ENCODE peak calls at places on chromosomes 2 and 18, in seven cellular contexts. Q is CD4-positive, CD25-positive, alpha-beta regulatory T cell; D is osteoblast; U is brain microvascular endothelial cell; Y is cardiac fibroblast; J is SJSA1; K is small intestine. N is an unnamed sample.
A peak's percentile ranks its signal among the peaks of the same experiment; 100 is the strongest.

GRCh38 chr2:220499281-220499680 is 871.9 kb downstream of the SLC4A3 start:
- DNase-seq in J (peak; percentile 17), D (no peak), Y (peak; percentile 42), K (no peak), Q (no peak), U (peak; percentile 80), N (peak; percentile 79)

GRCh38 chr2:108612514-108613183 is 78.4 kb downstream of the LIMS1 start:
- DNase-seq in Y (no peak), Q (peak; percentile 21), J (no peak), D (no peak), K (peak; percentile 42), U (no peak), N (no peak)

GRCh38 chr2:213104089-213104902 is 47.1 kb downstream of the IKZF2 start:
- DNase-seq in K (no peak), U (peak; percentile 24), Y (peak; percentile 74), J (no peak), D (no peak), Q (no peak), N (no peak)

GRCh38 chr2:107669335-107669734 is 157.4 kb upstream of the RGPD4 start:
- DNase-seq in K (no peak), D (peak; percentile 2), Y (peak; percentile 3), J (no peak), Q (no peak), U (peak; percentile 4), N (peak; percentile 6)

GRCh38 chr18:58223717-58224424 is 179.8 kb downstream of the NEDD4L start:
- DNase-seq in Q (no peak), J (peak; percentile 97), K (peak; percentile 91), D (peak; percentile 83), U (peak; percentile 87), Y (peak; percentile 88), N (peak; percentile 96)

GRCh38 chr2:152759290-152760072 is 41.1 kb downstream of the ARL6IP6 start:
- DNase-seq in K (no peak), J (no peak), Q (no peak), U (no peak), Y (no peak), D (no peak), N (no peak)

GRCh38 chr2:170966648-170967396 is 37.8 kb downstream of the GORASP2 start:
- DNase-seq in K (no peak), U (no peak), Y (no peak), D (no peak), Q (no peak), J (no peak), N (no peak)

GRCh38 chr2:215950009-215950408 is 63.3 kb downstream of the MREG start:
- DNase-seq in Q (no peak), Y (peak; percentile 62), J (peak; percentile 11), D (peak; percentile 58), U (peak; percentile 38), K (peak; percentile 56), N (peak; percentile 70)

GRCh38 chr18:50853863-50854271 is 25.1 kb upstream of the ME2 start:
- DNase-seq in Y (peak; percentile 76), D (peak; percentile 78), Q (no peak), U (peak; percentile 79), K (peak; percentile 98), J (no peak), N (peak; percentile 20)

GRCh38 chr2:72920317-72921087 is 3.2 kb downstream of the EMX1 start:
- DNase-seq in D (peak; percentile 94), K (no peak), J (no peak), U (no peak), Y (peak; percentile 35), Q (no peak), N (no peak)

GRCh38 chr18:58046087-58046793 is 2.2 kb downstream of the NEDD4L start:
- DNase-seq in Y (no peak), K (peak; percentile 37), J (peak; percentile 46), Q (no peak), U (no peak), D (peak; percentile 6), N (no peak)

GRCh38 chr2:47339745-47340541 is 63.0 kb upstream of the MSH2 start:
- DNase-seq in Y (no peak), J (no peak), Q (no peak), D (peak; percentile 73), U (peak; percentile 68), K (peak; percentile 78), N (no peak)

GRCh38 chr2:189233527-189233926 is 54.0 kb upstream of the COL5A2 start:
- DNase-seq in Y (peak; percentile 32), J (no peak), Q (no peak), D (no peak), U (no peak), K (no peak), N (peak; percentile 85)

GRCh38 chr2:179141206-179141605 is 91.3 kb upstream of the CCDC141 start:
- DNase-seq in Y (no peak), Q (no peak), U (no peak), K (no peak), D (no peak), J (no peak), N (no peak)

GRCh38 chr2:119311371-119311770 is 55.3 kb downstream of the C2orf76 start:
- DNase-seq in D (no peak), Y (peak; percentile 24), Q (no peak), J (no peak), K (no peak), U (no peak), N (no peak)

DNA sequence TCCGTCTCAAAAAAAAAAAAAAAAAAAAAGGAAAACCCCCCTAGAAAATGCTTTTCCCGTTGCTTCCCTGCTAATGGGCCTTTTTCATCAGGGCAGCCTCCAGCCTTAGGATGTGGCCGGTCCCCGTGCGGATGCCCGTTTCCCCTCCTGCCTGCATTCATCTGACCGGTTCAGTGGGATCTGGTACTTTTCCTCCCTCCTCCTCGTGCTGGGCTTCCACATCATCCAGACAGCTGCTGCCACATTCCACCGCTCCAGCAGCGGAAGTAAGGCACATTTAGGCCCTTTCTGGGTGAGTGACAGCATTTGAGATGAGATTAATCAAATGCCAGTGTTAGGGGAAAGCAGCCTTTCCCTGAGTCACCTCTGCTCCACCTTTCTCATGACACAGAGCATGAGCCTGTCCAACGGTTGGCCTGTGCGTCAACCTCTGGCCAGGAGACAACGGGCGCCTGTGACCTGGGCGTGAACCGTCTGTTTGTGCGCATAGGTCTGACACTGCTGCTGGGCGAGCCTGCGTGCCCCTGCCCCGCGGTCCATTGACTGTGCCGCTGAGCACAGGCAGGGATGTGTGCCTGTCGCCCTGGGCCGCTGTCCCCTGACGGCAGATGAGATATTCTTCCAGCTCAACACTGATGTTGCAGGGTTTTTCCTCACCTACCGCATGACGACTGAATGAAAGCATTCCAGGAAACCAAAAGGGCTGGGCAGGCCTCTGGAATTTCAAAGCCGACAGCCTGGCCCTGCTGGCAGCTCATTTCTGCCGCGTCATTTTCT is 174.0 kb downstream of the TGIF1 start:
- DNase-seq in K (peak; percentile 96), J (peak; percentile 98), Y (peak; percentile 98), D (peak; percentile 86), Q (no peak), U (peak; percentile 96), N (peak; percentile 95)
- H3K4me3 ChIP-seq in K (no peak overlapping the region), J (peak overlapping the region; percentile 15), Y (no peak overlapping the region), D (peak overlapping the region; percentile 52), Q (no peak overlapping the region), U (peak overlapping the region; percentile 35), N (no peak overlapping the region)

GRCh38 chr18:77000527-77000926 is 132.1 kb downstream of the MBP start:
- DNase-seq in K (peak; percentile 42), Q (peak; percentile 24), D (no peak), U (peak; percentile 29), J (peak; percentile 42), Y (peak; percentile 60), N (peak; percentile 27)
- H3K4me3 ChIP-seq in K (no peak overlapping the region), Q (peak overlapping the region; percentile 33), D (peak overlapping the region; percentile 49), U (peak overlapping the region; percentile 24), J (no peak overlapping the region), Y (no peak overlapping the region), N (peak overlapping the region; percentile 41)

DNA sequence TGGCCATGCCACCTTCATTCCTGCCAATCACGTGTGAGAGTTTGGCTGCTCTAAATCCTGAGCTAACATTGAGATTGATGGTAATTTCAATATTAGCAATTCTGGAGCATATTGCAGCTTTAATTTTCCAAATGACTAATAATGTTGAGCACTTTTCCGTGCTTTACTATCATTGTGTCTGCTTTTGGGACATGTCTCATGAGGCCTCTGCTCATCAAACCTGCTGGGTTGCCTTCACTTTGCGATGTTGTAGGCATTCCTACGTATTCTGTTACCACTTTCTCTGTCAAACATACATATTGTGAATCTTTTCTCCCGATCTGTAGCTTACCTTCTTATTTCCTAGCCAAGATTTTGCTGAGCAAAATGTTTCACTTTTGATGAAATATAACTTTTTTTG is 466.6 kb downstream of the GALR1 start:
- DNase-seq in K (no peak), Q (no peak), J (no peak), D (no peak), Y (no peak), U (no peak), N (no peak)
- H3K4me3 ChIP-seq in K (no peak overlapping the region), Q (no peak overlapping the region), J (no peak overlapping the region), D (no peak overlapping the region), Y (no peak overlapping the region), U (no peak overlapping the region), N (no peak overlapping the region)

GRCh38 chr2:231125272-231125671 is 430 bp upstream of the HTR2B start:
- DNase-seq in J (no peak), Y (no peak), U (no peak), K (no peak), Q (no peak), D (no peak), N (no peak)
- H3K4me3 ChIP-seq in J (no peak overlapping the region), Y (no peak overlapping the region), U (no peak overlapping the region), K (no peak overlapping the region), Q (peak overlapping the region; percentile 74), D (no peak overlapping the region), N (no peak overlapping the region)

GRCh38 chr2:200590090-200590489 is 4.3 kb downstream of the AOX1 start:
- DNase-seq in K (no peak), U (no peak), J (no peak), Y (peak; percentile 61), Q (no peak), D (no peak), N (peak; percentile 78)
- H3K4me3 ChIP-seq in K (no peak overlapping the region), U (no peak overlapping the region), J (no peak overlapping the region), Y (no peak overlapping the region), Q (no peak overlapping the region), D (no peak overlapping the region), N (no peak overlapping the region)

DNA sequence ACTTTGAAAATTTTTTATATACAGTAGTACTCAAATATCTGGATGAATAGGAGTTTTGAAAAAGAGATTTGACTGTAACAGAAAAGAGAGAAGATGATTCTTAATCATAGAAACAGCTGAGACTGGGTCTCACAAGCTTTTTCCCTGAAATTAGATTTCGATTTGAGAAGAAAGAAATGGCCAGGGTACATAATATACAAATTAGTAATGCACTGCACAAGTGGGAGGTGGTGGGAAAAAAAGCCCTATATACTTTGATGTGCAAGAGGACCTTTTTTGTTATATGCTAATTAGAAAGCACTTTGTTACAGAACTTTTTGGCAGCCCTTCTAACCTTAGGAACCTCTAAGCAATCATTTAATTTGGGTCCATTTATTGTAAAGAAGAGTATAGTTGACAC is 62.9 kb downstream of the EML4 start:
- DNase-seq in Q (no peak), J (no peak), K (no peak), D (no peak), Y (no peak), U (no peak), N (no peak)
- H3K4me3 ChIP-seq in Q (no peak overlapping the region), J (no peak overlapping the region), K (no peak overlapping the region), D (no peak overlapping the region), Y (no peak overlapping the region), U (no peak overlapping the region), N (no peak overlapping the region)